ENCODE peak calls at places on chromosome 6, in nine cellular contexts. One of them, this sample, is unnamed. For H4K20me1, the result is how much of the 10 kb centered on the place peaks cover.

GRCh38 chr6:7176208-7176607 is 68.4 kb downstream of the RREB1 start:
- DNase-seq in astrocyte: no peak
- DNase-seq in hepatocyte: no peak
- DNase-seq in H9: peak
- DNase-seq in OCI-LY7: no peak
- DNase-seq in neural progenitor cell: no peak
- DNase-seq in IMR-90: no peak
- DNase-seq in fibroblast of lung: no peak
- DNase-seq in GM23248: no peak
- DNase-seq in this sample: peak

GRCh38 chr6:2432258-2432657 is 186.9 kb upstream of the GMDS start:
- DNase-seq in H9: no peak
- DNase-seq in IMR-90: peak
- DNase-seq in neural progenitor cell: no peak
- DNase-seq in GM23248: peak
- DNase-seq in hepatocyte: peak
- DNase-seq in astrocyte: peak
- DNase-seq in OCI-LY7: no peak
- DNase-seq in fibroblast of lung: peak
- DNase-seq in this sample: no peak

GRCh38 chr6:63817492-63818050 is 182.0 kb downstream of the PHF3 start:
- DNase-seq in hepatocyte: no peak
- DNase-seq in OCI-LY7: no peak
- DNase-seq in IMR-90: no peak
- DNase-seq in astrocyte: no peak
- DNase-seq in H9: no peak
- DNase-seq in fibroblast of lung: no peak
- DNase-seq in neural progenitor cell: no peak
- DNase-seq in GM23248: no peak
- DNase-seq in this sample: no peak

GRCh38 chr6:89952696-89953095 is 58.4 kb downstream of the GJA10 start:
- DNase-seq in fibroblast of lung: peak
- DNase-seq in astrocyte: peak
- DNase-seq in IMR-90: peak
- DNase-seq in H9: no peak
- DNase-seq in hepatocyte: no peak
- DNase-seq in GM23248: no peak
- DNase-seq in OCI-LY7: no peak
- DNase-seq in neural progenitor cell: no peak
- DNase-seq in this sample: no peak

GRCh38 chr6:131736010-131736409 is 25.2 kb upstream of the CTAGE9 start:
- DNase-seq in GM23248: no peak
- DNase-seq in H9: no peak
- DNase-seq in OCI-LY7: no peak
- DNase-seq in IMR-90: no peak
- DNase-seq in fibroblast of lung: no peak
- DNase-seq in astrocyte: no peak
- DNase-seq in hepatocyte: no peak
- DNase-seq in neural progenitor cell: no peak
- DNase-seq in this sample: no peak

GRCh38 chr6:17600527-17601388 is 656 bp downstream of the FAM8A1 start:
- DNase-seq in GM23248: peak
- DNase-seq in hepatocyte: peak
- DNase-seq in IMR-90: peak
- DNase-seq in fibroblast of lung: peak
- DNase-seq in OCI-LY7: peak
- DNase-seq in H9: peak
- DNase-seq in astrocyte: no peak
- DNase-seq in neural progenitor cell: peak
- DNase-seq in this sample: peak

GRCh38 chr6:1611572-1612385 is 2.1 kb downstream of the FOXC1 start:
- DNase-seq in OCI-LY7: no peak
- DNase-seq in H9: peak
- DNase-seq in hepatocyte: no peak
- DNase-seq in neural progenitor cell: peak
- DNase-seq in GM23248: peak
- DNase-seq in IMR-90: peak
- DNase-seq in astrocyte: peak
- DNase-seq in fibroblast of lung: peak
- DNase-seq in this sample: peak

GRCh38 chr6:20260360-20260759 is 48.1 kb upstream of the MBOAT1 start:
- DNase-seq in IMR-90: no peak
- DNase-seq in GM23248: no peak
- DNase-seq in neural progenitor cell: no peak
- DNase-seq in H9: no peak
- DNase-seq in hepatocyte: no peak
- DNase-seq in OCI-LY7: no peak
- DNase-seq in fibroblast of lung: no peak
- DNase-seq in astrocyte: no peak
- DNase-seq in this sample: no peak

GRCh38 chr6:73652637-73653570 is 888 bp downstream of the SLC17A5 start:
- DNase-seq in GM23248: peak
- DNase-seq in H9: peak
- DNase-seq in neural progenitor cell: peak
- DNase-seq in hepatocyte: peak
- DNase-seq in astrocyte: peak
- DNase-seq in fibroblast of lung: peak
- DNase-seq in IMR-90: peak
- DNase-seq in OCI-LY7: peak
- DNase-seq in this sample: peak

GRCh38 chr6:44681782-44682181 is 294.3 kb downstream of the CDC5L start:
- DNase-seq in astrocyte: peak
- DNase-seq in H9: peak
- DNase-seq in hepatocyte: no peak
- DNase-seq in IMR-90: no peak
- DNase-seq in OCI-LY7: no peak
- DNase-seq in GM23248: no peak
- DNase-seq in fibroblast of lung: peak
- DNase-seq in neural progenitor cell: peak
- DNase-seq in this sample: no peak

DNA sequence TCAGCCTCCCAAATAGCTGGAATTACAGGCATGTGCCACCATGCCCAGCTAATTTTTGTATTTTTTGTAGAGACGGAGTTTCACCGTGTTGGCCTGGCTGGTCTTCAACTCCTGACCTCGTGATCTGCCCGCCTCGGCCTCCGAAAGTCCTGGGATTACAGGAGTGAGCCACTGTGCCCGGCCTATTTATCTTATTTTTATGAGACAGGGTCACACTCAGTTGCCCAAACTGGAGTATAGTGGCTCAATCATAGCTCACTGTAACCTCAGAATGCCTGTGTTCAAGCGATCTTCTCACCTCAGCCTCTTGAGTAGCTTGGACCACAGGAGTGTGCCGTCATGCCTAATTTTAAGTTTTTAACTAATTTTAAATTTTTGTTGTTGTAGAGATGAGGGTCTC is 114.4 kb downstream of the JARID2 start:
- DNase-seq in H9: no peak
- DNase-seq in astrocyte: no peak
- DNase-seq in IMR-90: no peak
- DNase-seq in OCI-LY7: no peak
- DNase-seq in fibroblast of lung: no peak
- DNase-seq in GM23248: no peak
- DNase-seq in neural progenitor cell: no peak
- DNase-seq in hepatocyte: no peak
- DNase-seq in this sample: no peak
- H4K20me1 ChIP-seq in H9: under half
- H4K20me1 ChIP-seq in astrocyte: half or more
- H4K20me1 ChIP-seq in IMR-90: half or more
- H4K20me1 ChIP-seq in OCI-LY7: under half
- H4K20me1 ChIP-seq in fibroblast of lung: under half
- H4K20me1 ChIP-seq in GM23248: under half
- H4K20me1 ChIP-seq in neural progenitor cell: half or more
- H4K20me1 ChIP-seq in hepatocyte: under half
- H4K20me1 ChIP-seq in this sample: half or more

GRCh38 chr6:38115633-38116022 is 296.1 kb downstream of the ZFAND3 start:
- DNase-seq in H9: no peak
- DNase-seq in fibroblast of lung: no peak
- DNase-seq in GM23248: no peak
- DNase-seq in neural progenitor cell: no peak
- DNase-seq in IMR-90: no peak
- DNase-seq in hepatocyte: peak
- DNase-seq in OCI-LY7: no peak
- DNase-seq in astrocyte: no peak
- DNase-seq in this sample: no peak
- H4K20me1 ChIP-seq in H9: under half
- H4K20me1 ChIP-seq in fibroblast of lung: under half
- H4K20me1 ChIP-seq in GM23248: under half
- H4K20me1 ChIP-seq in neural progenitor cell: half or more
- H4K20me1 ChIP-seq in IMR-90: half or more
- H4K20me1 ChIP-seq in hepatocyte: under half
- H4K20me1 ChIP-seq in OCI-LY7: under half
- H4K20me1 ChIP-seq in astrocyte: half or more
- H4K20me1 ChIP-seq in this sample: under half

GRCh38 chr6:163483107-163483506 is 68.6 kb downstream of the QKI start:
- DNase-seq in neural progenitor cell: no peak
- DNase-seq in OCI-LY7: no peak
- DNase-seq in hepatocyte: no peak
- DNase-seq in astrocyte: no peak
- DNase-seq in GM23248: no peak
- DNase-seq in fibroblast of lung: no peak
- DNase-seq in H9: no peak
- DNase-seq in IMR-90: no peak
- DNase-seq in this sample: no peak
- H4K20me1 ChIP-seq in neural progenitor cell: half or more
- H4K20me1 ChIP-seq in OCI-LY7: under half
- H4K20me1 ChIP-seq in hepatocyte: under half
- H4K20me1 ChIP-seq in astrocyte: half or more
- H4K20me1 ChIP-seq in GM23248: under half
- H4K20me1 ChIP-seq in fibroblast of lung: under half
- H4K20me1 ChIP-seq in H9: under half
- H4K20me1 ChIP-seq in IMR-90: half or more
- H4K20me1 ChIP-seq in this sample: under half

GRCh38 chr6:134519456-134519855 is 201.5 kb upstream of the SGK1 start:
- DNase-seq in OCI-LY7: peak
- DNase-seq in fibroblast of lung: no peak
- DNase-seq in astrocyte: no peak
- DNase-seq in IMR-90: peak
- DNase-seq in H9: no peak
- DNase-seq in hepatocyte: no peak
- DNase-seq in neural progenitor cell: no peak
- DNase-seq in GM23248: no peak
- DNase-seq in this sample: no peak

GRCh38 chr6:134515976-134516375 is 198.1 kb upstream of the SGK1 start:
- DNase-seq in fibroblast of lung: peak
- DNase-seq in astrocyte: peak
- DNase-seq in neural progenitor cell: no peak
- DNase-seq in H9: no peak
- DNase-seq in OCI-LY7: no peak
- DNase-seq in hepatocyte: no peak
- DNase-seq in IMR-90: no peak
- DNase-seq in GM23248: peak
- DNase-seq in this sample: no peak

GRCh38 chr6:134517863-134518262 is 200.0 kb upstream of the SGK1 start:
- DNase-seq in astrocyte: no peak
- DNase-seq in hepatocyte: no peak
- DNase-seq in fibroblast of lung: no peak
- DNase-seq in H9: no peak
- DNase-seq in neural progenitor cell: no peak
- DNase-seq in OCI-LY7: no peak
- DNase-seq in IMR-90: no peak
- DNase-seq in GM23248: peak
- DNase-seq in this sample: no peak

GRCh38 chr6:134517145-134517658 is 199.3 kb upstream of the SGK1 start:
- DNase-seq in neural progenitor cell: peak
- DNase-seq in fibroblast of lung: peak
- DNase-seq in GM23248: peak
- DNase-seq in H9: peak
- DNase-seq in OCI-LY7: no peak
- DNase-seq in IMR-90: peak
- DNase-seq in hepatocyte: peak
- DNase-seq in astrocyte: peak
- DNase-seq in this sample: peak

GRCh38 chr6:134516582-134516981 is 198.7 kb upstream of the SGK1 start:
- DNase-seq in H9: no peak
- DNase-seq in IMR-90: no peak
- DNase-seq in hepatocyte: no peak
- DNase-seq in astrocyte: no peak
- DNase-seq in GM23248: no peak
- DNase-seq in neural progenitor cell: no peak
- DNase-seq in fibroblast of lung: no peak
- DNase-seq in OCI-LY7: no peak
- DNase-seq in this sample: no peak
- H4K20me1 ChIP-seq in H9: under half
- H4K20me1 ChIP-seq in IMR-90: under half
- H4K20me1 ChIP-seq in hepatocyte: under half
- H4K20me1 ChIP-seq in astrocyte: under half
- H4K20me1 ChIP-seq in GM23248: under half
- H4K20me1 ChIP-seq in neural progenitor cell: under half
- H4K20me1 ChIP-seq in fibroblast of lung: under half
- H4K20me1 ChIP-seq in OCI-LY7: under half
- H4K20me1 ChIP-seq in this sample: under half

DNA sequence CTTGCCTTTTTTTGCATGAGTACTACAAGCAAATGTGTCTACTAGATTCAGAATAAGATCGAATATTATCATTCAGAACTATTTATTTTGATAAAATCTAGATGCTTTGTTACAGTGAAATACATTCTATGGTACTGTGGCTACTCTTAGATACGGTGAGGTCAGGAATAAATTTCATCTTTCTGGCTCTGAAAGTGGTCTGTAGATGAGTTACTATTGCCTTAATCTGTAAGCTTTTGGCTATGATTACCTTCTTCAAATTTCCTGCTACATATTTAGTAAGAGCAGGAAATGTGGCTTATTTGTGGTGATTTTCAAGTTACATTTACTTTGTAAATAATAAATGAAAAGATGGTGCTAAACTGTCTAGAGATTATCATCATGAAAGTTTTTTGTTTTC is 50.0 kb downstream of the SCAF8 start:
- DNase-seq in IMR-90: no peak
- DNase-seq in GM23248: no peak
- DNase-seq in hepatocyte: no peak
- DNase-seq in fibroblast of lung: no peak
- DNase-seq in neural progenitor cell: no peak
- DNase-seq in astrocyte: no peak
- DNase-seq in H9: no peak
- DNase-seq in OCI-LY7: no peak
- DNase-seq in this sample: no peak
- H4K20me1 ChIP-seq in IMR-90: under half
- H4K20me1 ChIP-seq in GM23248: under half
- H4K20me1 ChIP-seq in hepatocyte: under half
- H4K20me1 ChIP-seq in fibroblast of lung: under half
- H4K20me1 ChIP-seq in neural progenitor cell: half or more
- H4K20me1 ChIP-seq in astrocyte: half or more
- H4K20me1 ChIP-seq in H9: under half
- H4K20me1 ChIP-seq in OCI-LY7: under half
- H4K20me1 ChIP-seq in this sample: under half

GRCh38 chr6:36515844-36516243 is 31.4 kb downstream of the STK38 start:
- DNase-seq in IMR-90: no peak
- DNase-seq in fibroblast of lung: no peak
- DNase-seq in hepatocyte: no peak
- DNase-seq in GM23248: no peak
- DNase-seq in neural progenitor cell: no peak
- DNase-seq in H9: no peak
- DNase-seq in OCI-LY7: no peak
- DNase-seq in astrocyte: no peak
- DNase-seq in this sample: no peak
- H4K20me1 ChIP-seq in IMR-90: under half
- H4K20me1 ChIP-seq in fibroblast of lung: under half
- H4K20me1 ChIP-seq in hepatocyte: under half
- H4K20me1 ChIP-seq in GM23248: under half
- H4K20me1 ChIP-seq in neural progenitor cell: under half
- H4K20me1 ChIP-seq in H9: under half
- H4K20me1 ChIP-seq in OCI-LY7: under half
- H4K20me1 ChIP-seq in astrocyte: under half
- H4K20me1 ChIP-seq in this sample: under half

GRCh38 chr6:37981626-37982025 is 162.1 kb downstream of the ZFAND3 start:
- DNase-seq in neural progenitor cell: no peak
- DNase-seq in hepatocyte: no peak
- DNase-seq in H9: no peak
- DNase-seq in GM23248: no peak
- DNase-seq in OCI-LY7: no peak
- DNase-seq in fibroblast of lung: no peak
- DNase-seq in astrocyte: no peak
- DNase-seq in IMR-90: no peak
- DNase-seq in this sample: no peak
- H4K20me1 ChIP-seq in neural progenitor cell: half or more
- H4K20me1 ChIP-seq in hepatocyte: half or more
- H4K20me1 ChIP-seq in H9: under half
- H4K20me1 ChIP-seq in GM23248: under half
- H4K20me1 ChIP-seq in OCI-LY7: under half
- H4K20me1 ChIP-seq in fibroblast of lung: under half
- H4K20me1 ChIP-seq in astrocyte: half or more
- H4K20me1 ChIP-seq in IMR-90: half or more
- H4K20me1 ChIP-seq in this sample: under half

This sample was measured in GM23338.